ENCODE peak calls at places on chromosome 15, in four cellular contexts. R, M, I and N are unnamed samples.
A peak's percentile ranks its signal among the peaks of the same experiment; 100 is the strongest.

GRCh38 chr15:99704444-99704838 is 28.8 kb downstream of the LYSMD4 start:
- DNase-seq in R (peak; percentile 57), I (peak; percentile 20), M (peak; percentile 60), N (peak; percentile 60)

GRCh38 chr15:41336549-41336948 is 3.9 kb downstream of the NUSAP1 start:
- DNase-seq in I (no peak), R (no peak), M (no peak), N (no peak)

GRCh38 chr15:75732809-75733451 is 20.3 kb upstream of the CSPG4 start:
- DNase-seq in I (no peak), R (no peak), M (peak; percentile 72), N (no peak)

GRCh38 chr15:51677453-51677852 is 3.9 kb upstream of the SCG3 start:
- DNase-seq in M (no peak), R (no peak), I (no peak), N (no peak)

GRCh38 chr15:62736756-62737155 is 305.8 kb upstream of the TPM1 start:
- DNase-seq in I (no peak), M (no peak), R (no peak), N (no peak)

GRCh38 chr15:88125578-88125977 is 131.0 kb downstream of the NTRK3 start:
- DNase-seq in R (no peak), M (no peak), I (no peak), N (no peak)

GRCh38 chr15:99507016-99507731 is 58.6 kb upstream of the MEF2A start:
- DNase-seq in M (peak; percentile 53), R (no peak), I (no peak), N (no peak)

GRCh38 chr15:92492556-92492955 is 98.9 kb downstream of the ST8SIA2 start:
- DNase-seq in M (no peak), R (no peak), I (no peak), N (no peak)

GRCh38 chr15:99424978-99425665 is 140.7 kb upstream of the MEF2A start:
- DNase-seq in I (no peak), M (peak; percentile 70), R (no peak), N (no peak)

GRCh38 chr15:95832655-95833054 is 497.8 kb upstream of the NR2F2 start:
- DNase-seq in I (no peak), M (no peak), R (no peak), N (no peak)

GRCh38 chr15:47484119-47484518 is 233.2 kb upstream of the SEMA6D start:
- DNase-seq in R (no peak), I (no peak), M (no peak), N (no peak)

GRCh38 chr15:83092309-83092976 is 15.0 kb upstream of the TM6SF1 start:
- DNase-seq in M (no peak), I (no peak), R (no peak), N (no peak)

GRCh38 chr15:46344906-46345305 is 710.1 kb downstream of the SQOR start:
- DNase-seq in R (no peak), M (no peak), I (no peak), N (no peak)

GRCh38 chr15:92074646-92075045 is 221.1 kb downstream of the SLCO3A1 start:
- DNase-seq in R (no peak), M (peak; percentile 20), I (no peak), N (no peak)

GRCh38 chr15:62896380-62896866 is 146.1 kb upstream of the TPM1 start:
- DNase-seq in R (no peak), M (no peak), I (no peak), N (peak; percentile 66)

GRCh38 chr15:40044717-40045571 is 6.0 kb upstream of the SRP14 start:
- DNase-seq in M (peak; percentile 93), R (no peak), I (peak; percentile 55), N (no peak)